ENCODE peak calls at places on chromosomes 12 and 14, in four cellular contexts. T, Z, P and D are unnamed samples.

GRCh38 chr14:22071001-22071400 is 397.4 kb upstream of the OR4E1 start:
- DNase-seq in Z (peak; percentile 39), P (peak; percentile 79), T (peak; percentile 76), D (peak; percentile 49)

GRCh38 chr12:11651785-11652184 is 2.3 kb downstream of the ETV6 start:
- DNase-seq in P (no peak), Z (no peak), T (no peak), D (no peak)

GRCh38 chr14:71960620-71961353 is 28.6 kb downstream of the RGS6 start:
- DNase-seq in P (no peak), Z (no peak), T (no peak), D (no peak)

GRCh38 chr12:119340604-119341003 is 6.1 kb downstream of the CCDC60 start:
- DNase-seq in T (no peak), Z (no peak), P (no peak), D (no peak)

GRCh38 chr12:20520572-20520971 is 152.2 kb downstream of the PDE3A start:
- DNase-seq in T (no peak), P (no peak), Z (no peak), D (no peak)

GRCh38 chr12:64469455-64470142 is 17.7 kb downstream of the TBK1 start:
- DNase-seq in Z (no peak), P (no peak), T (no peak), D (no peak)

GRCh38 chr14:76686646-76687045 is 74.6 kb upstream of the VASH1 start:
- DNase-seq in T (no peak), P (no peak), Z (no peak), D (no peak)

GRCh38 chr12:69904761-69905160 is 79.7 kb downstream of the MYRFL start:
- DNase-seq in T (no peak), Z (no peak), P (no peak), D (no peak)

GRCh38 chr12:125128806-125129571 is 63.8 kb downstream of the AACS start:
- DNase-seq in P (no peak), T (no peak), Z (no peak), D (no peak)

GRCh38 chr12:84910549-84911241 is 1.9 kb downstream of the SLC6A15 start:
- DNase-seq in T (no peak), P (no peak), Z (no peak), D (no peak)

GRCh38 chr14:72389200-72389599 is 457.0 kb downstream of the RGS6 start:
- DNase-seq in Z (no peak), T (no peak), P (no peak), D (no peak)

GRCh38 chr14:35229495-35230089 is 62.6 kb upstream of the PSMA6 start:
- DNase-seq in T (peak; percentile 12), Z (no peak), P (no peak), D (no peak)

GRCh38 chr14:51337520-51337919 is 97.5 kb downstream of the TMX1 start:
- DNase-seq in P (no peak), T (no peak), Z (no peak), D (no peak)

GRCh38 chr12:25187781-25188180 is 7.2 kb downstream of the DNAI7 start:
- DNase-seq in P (no peak), T (no peak), Z (no peak), D (no peak)

GRCh38 chr14:89296281-89296745 is 120.7 kb downstream of the FOXN3 start:
- DNase-seq in Z (no peak), T (no peak), P (no peak), D (no peak)

GRCh38 chr12:16796168-16796567 is 190.2 kb upstream of the LMO3 start:
- DNase-seq in Z (no peak), P (no peak), T (no peak), D (no peak)

GRCh38 chr14:50047274-50047676 is 69.1 kb downstream of the VCPKMT start:
- DNase-seq in Z (no peak), T (no peak), P (peak; percentile 80), D (peak; percentile 2)

GRCh38 chr14:35390577-35391387 is 13.8 kb downstream of the NFKBIA start:
- DNase-seq in T (no peak), P (no peak), Z (no peak), D (no peak)

GRCh38 chr12:45191239-45191638 is 24.7 kb upstream of the ANO6 start:
- DNase-seq in T (no peak), Z (no peak), P (no peak), D (no peak)

GRCh38 chr12:1553987-1554982 is 40.1 kb downstream of the FBXL14 start:
- DNase-seq in T (no peak), P (peak; percentile 90), Z (no peak), D (no peak)

GRCh38 chr12:12700249-12700648 is 4.3 kb upstream of the GPR19 start:
- DNase-seq in T (no peak), Z (no peak), P (no peak), D (no peak)

GRCh38 chr12:125245601-125246345 is 180.5 kb downstream of the AACS start:
- DNase-seq in T (no peak), Z (no peak), P (no peak), D (no peak)

GRCh38 chr12:66103011-66103913 is 27.3 kb downstream of the LLPH start:
- DNase-seq in Z (no peak), T (no peak), P (no peak), D (no peak)

GRCh38 chr14:36870776-36871175 is 209.1 kb downstream of the PAX9 start:
- DNase-seq in T (no peak), P (no peak), Z (no peak), D (no peak)

GRCh38 chr12:3913278-3913677 is 40.1 kb upstream of the PARP11 start:
- DNase-seq in T (no peak), Z (no peak), P (no peak), D (no peak)

GRCh38 chr14:77979666-77980351 is 179.9 kb downstream of the ADCK1 start:
- DNase-seq in P (no peak), T (no peak), Z (no peak), D (no peak)

GRCh38 chr14:67763158-67763822 is 53.1 kb downstream of the ZFYVE26 start:
- DNase-seq in P (no peak), T (no peak), Z (no peak), D (no peak)

GRCh38 chr12:50862316-50862715 is 19.6 kb downstream of the TMPRSS12 start:
- DNase-seq in Z (no peak), T (no peak), P (no peak), D (no peak)

GRCh38 chr12:124490584-124491305 is 76.7 kb downstream of the NCOR2 start:
- DNase-seq in P (no peak), T (no peak), Z (no peak), D (no peak)

GRCh38 chr14:96920023-96920422 is 122.8 kb downstream of the VRK1 start:
- DNase-seq in Z (no peak), T (no peak), P (no peak), D (no peak)

GRCh38 chr14:58749066-58749669 is 111.4 kb downstream of the DACT1 start:
- DNase-seq in Z (no peak), P (peak; percentile 37), T (no peak), D (peak; percentile 3)

GRCh38 chr12:64609543-64610091 is 678 bp upstream of the RASSF3 start:
- DNase-seq in T (peak; percentile 39), Z (no peak), P (no peak), D (no peak)

GRCh38 chr14:30779210-30779609 is 95.1 kb upstream of the COCH start:
- DNase-seq in Z (no peak), P (no peak), T (no peak), D (no peak)

GRCh38 chr14:68476212-68476964 is 316.5 kb downstream of the ZFP36L1 start:
- DNase-seq in P (peak; percentile 69), T (no peak), Z (no peak), D (no peak)

GRCh38 chr14:50225974-50226297 is 5.4 kb downstream of the SOS2 start:
- DNase-seq in T (no peak), P (no peak), Z (no peak), D (peak; percentile 30)

GRCh38 chr14:85536835-85537195 is 6.9 kb downstream of the FLRT2 start:
- DNase-seq in P (no peak), T (no peak), Z (no peak), D (no peak)

GRCh38 chr12:8947737-8948136 is 1.7 kb downstream of the M6PR start:
- DNase-seq in Z (no peak), P (no peak), T (no peak), D (no peak)